ENCODE peak calls at places on chromosomes 4 and X, in nine cellular contexts. D is uterus; J is GM20000; Z is fibroblast of villous mesenchyme; C is prostate gland; X is CD4-positive, alpha-beta memory T cell; T is activated T-helper 2 cell treated with anti-CD3 and anti-CD28 coated beads, Interferon-gamma antibody, Interleukin-2, Interleukin-4, amounts not matched to agents 10 μg/mL and 5 μg/mL and 100 μg/mL, durations not matched to agents 14 hours and 24 hours and 36 hours; H is germinal center; E is kidney tubule cell. G is an unnamed sample.

GRCh38 chr4:179836179-179837075 is 2394.2 kb upstream of the AGA start:
- DNase-seq in E (no peak), C (no peak), Z (no peak), H (no peak), D (no peak), T (no peak), X (no peak), J (no peak), G (no peak)

GRCh38 chr4:96092151-96092705 is 252.3 kb downstream of the PDHA2 start:
- DNase-seq in C (no peak), T (no peak), X (no peak), J (no peak), E (no peak), Z (no peak), H (no peak), D (no peak), G (no peak)

GRCh38 chr4:74230902-74231499 is 73.1 kb downstream of the MTHFD2L start:
- DNase-seq in J (no peak), X (no peak), E (peak), Z (peak), T (no peak), C (no peak), H (no peak), D (no peak), G (no peak)

GRCh38 chr4:57023104-57023503 is 44.4 kb downstream of the POLR2B start:
- DNase-seq in J (no peak), X (no peak), T (no peak), Z (peak), D (no peak), H (no peak), C (no peak), E (peak), G (no peak)

GRCh38 chr4:139501531-139502311 is 47.8 kb downstream of the RAB33B start:
- DNase-seq in X (no peak), Z (no peak), H (no peak), E (no peak), J (no peak), C (peak), D (no peak), T (no peak), G (no peak)

GRCh38 chr4:184440593-184441358 is 33.6 kb downstream of the IRF2 start:
- DNase-seq in D (no peak), Z (no peak), H (no peak), J (no peak), X (no peak), T (no peak), C (no peak), E (no peak), G (no peak)

GRCh38 chr4:107862658-107863057 is 37.9 kb downstream of the SGMS2 start:
- DNase-seq in E (peak), D (no peak), C (no peak), Z (peak), T (no peak), X (no peak), H (no peak), J (no peak), G (no peak)

GRCh38 chr4:181161669-181162068 is 1081.5 kb upstream of the TENM3 start:
- DNase-seq in E (peak), H (no peak), D (no peak), Z (no peak), C (no peak), X (no peak), T (no peak), J (no peak), G (no peak)

GRCh38 chr4:73193155-73193554 is 65.4 kb downstream of the ANKRD17 start:
- DNase-seq in J (peak), H (peak), X (no peak), D (no peak), C (no peak), Z (no peak), E (no peak), T (no peak), G (no peak)

GRCh38 chrX:12567857-12568256 is 223.4 kb upstream of the PRPS2 start:
- DNase-seq in D (no peak), Z (peak), T (no peak), X (no peak), C (no peak), H (no peak), E (peak), J (no peak), G (peak)

GRCh38 chr4:118005883-118006282 is 28.4 kb upstream of the NDST3 start:
- DNase-seq in J (no peak), X (no peak), Z (no peak), T (no peak), D (no peak), H (no peak), C (no peak), E (no peak), G (no peak)

GRCh38 chr4:168724960-168725359 is 228.1 kb downstream of the PALLD start:
- DNase-seq in D (no peak), X (no peak), J (no peak), H (no peak), Z (no peak), C (no peak), E (no peak), T (no peak), G (no peak)

GRCh38 chr4:181538435-181538834 is 704.8 kb upstream of the TENM3 start:
- DNase-seq in D (no peak), J (no peak), E (no peak), Z (no peak), X (no peak), H (no peak), C (no peak), T (no peak), G (no peak)

GRCh38 chr4:144463236-144463635 is 182.7 kb upstream of the HHIP start:
- DNase-seq in T (no peak), X (no peak), D (no peak), H (no peak), C (no peak), E (no peak), Z (no peak), J (no peak), G (no peak)

GRCh38 chr4:47530801-47531200 is 45.7 kb downstream of the ATP10D start:
- DNase-seq in E (no peak), H (no peak), C (no peak), X (no peak), Z (no peak), J (no peak), T (no peak), D (no peak), G (no peak)

GRCh38 chrX:77668391-77669237 is 117.4 kb downstream of the ATRX start:
- DNase-seq in Z (peak), E (peak), J (no peak), H (no peak), C (no peak), T (no peak), D (no peak), X (no peak), G (no peak)

GRCh38 chr4:22897520-22898108 is 204.9 kb downstream of the GBA3 start:
- DNase-seq in Z (peak), E (peak), T (no peak), H (peak), D (no peak), C (no peak), X (peak), J (peak), G (no peak)

GRCh38 chrX:107628662-107629532 is 587 bp downstream of the PRPS1 start:
- DNase-seq in X (peak), Z (peak), T (peak), H (peak), C (peak), E (peak), J (peak), D (peak), G (peak)

GRCh38 chr4:143616771-143617170 is 83.7 kb downstream of the FREM3 start:
- DNase-seq in H (no peak), X (no peak), Z (peak), C (no peak), J (peak), E (peak), D (no peak), T (peak), G (no peak)

GRCh38 chr4:118326585-118326984 is 26.2 kb downstream of the PRSS12 start:
- DNase-seq in Z (no peak), J (no peak), E (no peak), X (no peak), H (no peak), D (no peak), C (no peak), T (no peak), G (no peak)

GRCh38 chrX:115948018-115948923 is 222.3 kb upstream of the AGTR2 start:
- DNase-seq in T (no peak), D (no peak), X (peak), J (no peak), H (no peak), C (no peak), Z (no peak), E (peak), G (no peak)

GRCh38 chr4:40577588-40578253 is 51.9 kb downstream of the RBM47 start:
- DNase-seq in T (no peak), D (no peak), Z (peak), X (no peak), E (no peak), C (no peak), H (no peak), J (no peak), G (no peak)

GRCh38 chr4:65437102-65437501 is 233.2 kb downstream of the EPHA5 start:
- DNase-seq in X (no peak), C (no peak), J (no peak), Z (no peak), H (no peak), E (no peak), D (no peak), T (no peak), G (no peak)

GRCh38 chr4:20418865-20419451 is 167.3 kb downstream of the SLIT2 start:
- DNase-seq in T (no peak), C (peak), E (peak), Z (peak), D (no peak), J (peak), X (peak), H (peak), G (peak)

GRCh38 chrX:154369453-154370299 is 4.8 kb downstream of the FLNA start:
- DNase-seq in X (peak), C (peak), T (peak), J (peak), Z (peak), H (no peak), D (peak), E (peak), G (no peak)

GRCh38 chrX:37454537-37455285 is 105.5 kb downstream of the PRRG1 start:
- DNase-seq in E (peak), Z (no peak), H (no peak), D (no peak), T (no peak), J (no peak), C (no peak), X (no peak), G (no peak)

GRCh38 chrX:44767308-44767707 is 76.5 kb upstream of the DUSP21 start:
- DNase-seq in C (no peak), J (no peak), X (no peak), H (no peak), E (no peak), D (no peak), T (no peak), Z (no peak), G (no peak)

GRCh38 chr4:38275331-38275821 is 315.2 kb downstream of the PTTG2 start:
- DNase-seq in D (no peak), C (no peak), Z (no peak), T (no peak), X (no peak), J (no peak), H (no peak), E (peak), G (no peak)

GRCh38 chrX:115345654-115346014 is 56.1 kb downstream of the LUZP4 start:
- DNase-seq in D (no peak), H (no peak), T (no peak), J (no peak), X (no peak), Z (no peak), E (no peak), C (no peak), G (no peak)

GRCh38 chr4:48542888-48543287 is 52.8 kb downstream of the ZAR1 start:
- DNase-seq in C (no peak), H (no peak), X (no peak), D (no peak), Z (no peak), T (no peak), E (no peak), J (no peak), G (no peak)

GRCh38 chrX:73214366-73215094 is at the start of gene NAP1L2:
- DNase-seq in H (no peak), E (peak), D (peak), T (peak), C (peak), X (peak), J (no peak), Z (peak), G (peak)

GRCh38 chr4:180057198-180057821 is 2185.9 kb upstream of the TENM3 start:
- DNase-seq in E (peak), D (no peak), J (peak), X (no peak), T (no peak), Z (no peak), C (no peak), H (no peak), G (peak)

GRCh38 chr4:76585897-76586360 is 150.9 kb downstream of the SHROOM3 start:
- DNase-seq in C (peak), X (no peak), Z (peak), J (peak), T (no peak), E (peak), H (peak), D (peak), G (no peak)

GRCh38 chrX:68440940-68441339 is 7.6 kb upstream of the OPHN1 start:
- DNase-seq in C (peak), D (peak), T (no peak), E (peak), H (no peak), X (no peak), Z (peak), J (no peak), G (peak)

G was measured in globus pallidus.